ENCODE peak calls at places on chromosome 3, in seven cellular contexts. U, X, H, V, N, F and D are unnamed samples.

GRCh38 chr3:184952671-184953070 is 140.7 kb downstream of the VPS8 start:
- DNase-seq in U (no peak), X (no peak), H (no peak), V (no peak), N (no peak), F (no peak), D (no peak)

GRCh38 chr3:82376883-82377282 is 615.4 kb upstream of the GBE1 start:
- DNase-seq in U (peak; percentile 3), X (no peak), H (no peak), V (no peak), N (no peak), F (no peak), D (no peak)

GRCh38 chr3:126530171-126531050 is 6.5 kb downstream of the CHST13 start:
- DNase-seq in U (no peak), X (no peak), H (no peak), V (peak; percentile 36), N (no peak), F (no peak), D (no peak)

GRCh38 chr3:159765025-159765859 is 223.4 kb upstream of the IL12A start:
- DNase-seq in U (peak; percentile 90), X (peak; percentile 85), H (peak; percentile 90), V (peak; percentile 41), N (peak; percentile 78), F (peak; percentile 99), D (peak; percentile 86)

GRCh38 chr3:86785381-86785780 is 205.6 kb downstream of the VGLL3 start:
- DNase-seq in U (no peak), X (no peak), H (no peak), V (no peak), N (peak; percentile 28), F (no peak), D (no peak)

GRCh38 chr3:124676236-124676635 is 54.0 kb upstream of the UMPS start:
- DNase-seq in U (no peak), X (no peak), H (no peak), V (no peak), N (no peak), F (peak; percentile 24), D (no peak)

GRCh38 chr3:187267306-187267705 is 24.2 kb downstream of the MASP1 start:
- DNase-seq in U (no peak), X (no peak), H (no peak), V (no peak), N (no peak), F (no peak), D (no peak)

GRCh38 chr3:38348903-38349302 is 2.3 kb downstream of the XYLB start:
- DNase-seq in U (no peak), X (no peak), H (no peak), V (no peak), N (peak; percentile 57), F (peak; percentile 38), D (peak; percentile 62)

GRCh38 chr3:151265866-151266265 is 12.5 kb downstream of the P2RY14 start:
- DNase-seq in U (no peak), X (no peak), H (no peak), V (no peak), N (peak; percentile 14), F (no peak), D (no peak)

GRCh38 chr3:53163459-53164387 is 2.7 kb downstream of the PRKCD start:
- DNase-seq in U (no peak), X (no peak), H (no peak), V (no peak), N (no peak), F (no peak), D (no peak)

GRCh38 chr3:60578936-60579335 is 672.3 kb downstream of the FHIT start:
- DNase-seq in U (no peak), X (no peak), H (no peak), V (no peak), N (no peak), F (no peak), D (no peak)

GRCh38 chr3:17431004-17431403 is 311.4 kb downstream of the TBC1D5 start:
- DNase-seq in U (peak; percentile 22), X (peak; percentile 7), H (no peak), V (no peak), N (peak; percentile 43), F (no peak), D (no peak)

GRCh38 chr3:77102916-77103769 is 63.2 kb downstream of the ROBO2 start:
- DNase-seq in U (no peak), X (no peak), H (no peak), V (no peak), N (peak; percentile 79), F (peak; percentile 17), D (no peak)

GRCh38 chr3:59367150-59367549 is 317.3 kb upstream of the CFAP20DC start:
- DNase-seq in U (no peak), X (no peak), H (no peak), V (no peak), N (peak; percentile 1), F (peak; percentile 47), D (no peak)

GRCh38 chr3:50333744-50334328 is 5.8 kb upstream of the TUSC2 start:
- DNase-seq in U (no peak), X (no peak), H (peak; percentile 67), V (no peak), N (no peak), F (peak; percentile 94), D (no peak)

GRCh38 chr3:30810617-30811016 is 83.8 kb downstream of the GADL1 start:
- DNase-seq in U (no peak), X (no peak), H (peak; percentile 12), V (no peak), N (peak; percentile 11), F (no peak), D (no peak)

GRCh38 chr3:99767341-99767740 is 50.3 kb upstream of the CMSS1 start:
- DNase-seq in U (no peak), X (no peak), H (no peak), V (no peak), N (no peak), F (no peak), D (no peak)

GRCh38 chr3:37124431-37124830 is 50.0 kb downstream of the LRRFIP2 start:
- DNase-seq in U (no peak), X (no peak), H (no peak), V (no peak), N (no peak), F (no peak), D (no peak)
- H3K4me3 ChIP-seq in U (no peak overlapping the region), X (no peak overlapping the region), H (no peak overlapping the region), V (no peak overlapping the region), N (no peak overlapping the region), F (no peak overlapping the region), D (no peak overlapping the region)

GRCh38 chr3:160941885-160942494 is 163.2 kb downstream of the B3GALNT1 start:
- DNase-seq in U (peak; percentile 70), X (peak; percentile 78), H (peak; percentile 71), V (peak; percentile 78), N (peak; percentile 79), F (peak; percentile 83), D (peak; percentile 30)
- TF ChIP-seq CTCF in U (peak; percentile 69), X (peak; percentile 83), H (peak; percentile 77), V (peak; percentile 79), N (peak; percentile 81), F (peak; percentile 76), D (peak; percentile 88)

GRCh38 chr3:195773956-195774537 is 37.7 kb downstream of the MUC4 start:
- DNase-seq in U (no peak), X (no peak), H (no peak), V (no peak), N (no peak), F (no peak), D (no peak)
- H3K4me3 ChIP-seq in U (no peak overlapping the region), X (no peak overlapping the region), H (no peak overlapping the region), V (no peak overlapping the region), N (no peak overlapping the region), F (no peak overlapping the region), D (no peak overlapping the region)

GRCh38 chr3:149343951-149344350 is 10.5 kb upstream of the TM4SF18 start:
- DNase-seq in U (no peak), X (no peak), H (no peak), V (no peak), N (peak; percentile 34), F (no peak), D (no peak)
- TF ChIP-seq CTCF in U (no peak), X (peak; percentile 28), H (no peak), V (no peak), N (peak; percentile 36), F (no peak), D (peak; percentile 20)

GRCh38 chr3:134934933-134935332 is 139.9 kb downstream of the EPHB1 start:
- DNase-seq in U (no peak), X (no peak), H (no peak), V (no peak), N (no peak), F (no peak), D (no peak)
- H3K4me3 ChIP-seq in U (no peak overlapping the region), X (no peak overlapping the region), H (no peak overlapping the region), V (no peak overlapping the region), N (no peak overlapping the region), F (no peak overlapping the region), D (no peak overlapping the region)

DNA sequence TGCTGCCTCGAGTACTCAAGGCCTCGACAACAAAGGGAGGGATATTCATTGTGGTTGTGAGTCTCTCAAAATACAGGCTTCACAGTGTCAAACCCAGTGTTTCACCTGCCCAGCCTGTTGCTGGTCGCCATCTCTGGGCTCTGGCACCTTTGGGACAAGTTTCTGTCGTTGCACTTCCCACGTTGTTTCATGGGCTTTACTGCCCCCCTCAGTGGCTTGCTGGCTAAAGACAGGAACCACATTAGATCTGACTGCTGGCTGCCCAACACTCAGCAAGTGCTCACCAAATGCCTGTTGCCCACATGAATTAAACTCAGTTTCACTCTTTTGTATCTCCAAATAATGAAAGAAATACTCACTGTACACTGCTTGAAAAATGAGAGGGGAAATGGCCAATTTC is 27.6 kb downstream of the FOXL2 start:
- DNase-seq in U (no peak), X (no peak), H (no peak), V (no peak), N (no peak), F (no peak), D (no peak)
- TF ChIP-seq CTCF in U (no peak), X (peak; percentile 21), H (no peak), V (no peak), N (no peak), F (no peak), D (no peak)

DNA sequence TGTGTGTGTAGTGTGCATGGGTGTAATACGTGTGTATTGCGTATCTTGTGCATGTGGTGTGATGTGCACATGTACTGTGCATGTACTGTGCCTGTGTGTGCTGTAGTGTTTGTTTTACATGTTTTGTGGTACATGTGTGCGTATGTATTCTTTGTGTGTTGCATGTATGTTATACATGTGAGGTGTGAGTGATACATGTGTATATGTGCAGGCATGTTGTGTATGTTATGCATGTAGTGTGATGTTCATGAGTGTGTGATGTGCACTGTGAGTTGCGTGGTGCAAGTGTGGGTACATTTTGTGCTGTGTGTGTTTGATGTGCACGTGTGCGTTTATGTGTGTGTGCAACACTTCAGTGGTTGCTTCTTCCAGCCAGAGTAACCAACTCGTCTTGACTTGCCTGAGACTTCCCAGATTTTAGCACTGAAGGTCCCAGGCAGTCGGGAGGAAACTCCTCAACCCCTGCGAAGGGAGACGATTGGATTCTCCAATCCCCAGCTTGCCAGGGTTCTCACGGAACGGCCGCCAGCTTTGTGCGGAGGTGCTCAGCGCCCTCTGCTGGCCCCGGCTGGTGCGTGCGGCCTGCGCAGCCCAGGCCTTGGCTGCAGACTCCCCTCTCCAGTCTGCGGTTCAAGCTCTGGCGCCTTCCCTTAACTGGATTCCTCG is 3.6 kb downstream of the GALNT15 start:
- DNase-seq in U (peak; percentile 52), X (peak; percentile 45), H (peak; percentile 77), V (peak; percentile 79), N (peak; percentile 78), F (peak; percentile 82), D (no peak)
- H3K4me3 ChIP-seq in U (no peak overlapping the region), X (no peak overlapping the region), H (peak overlapping the region; percentile 16), V (peak overlapping the region; percentile 39), N (no peak overlapping the region), F (peak overlapping the region; percentile 2), D (no peak overlapping the region)